ENCODE peak calls at places on chromosomes 13 and 19, in eight cellular contexts. F is AG09309, V is tibial nerve, X is RWPE1, Y is AG10803, K is stomach, R is neural progenitor cell, D is neural crest cell. I is an unnamed sample.

GRCh38 chr13:39451860-39452301 is 151.1 kb downstream of the LHFPL6 start:
- DNase-seq in F (no peak), V (peak), X (no peak), Y (peak), K (no peak), R (no peak), D (no peak), I (no peak)

GRCh38 chr19:38183227-38183914 is 40.7 kb downstream of the DPF1 start:
- DNase-seq in F (no peak), V (peak), X (no peak), Y (peak), K (no peak), R (peak), D (peak), I (no peak)

GRCh38 chr19:512548-513365 is 5.5 kb downstream of the TPGS1 start:
- DNase-seq in F (no peak), V (no peak), X (no peak), Y (no peak), K (no peak), R (no peak), D (no peak), I (no peak)

GRCh38 chr13:73676550-73677040 is 457.6 kb downstream of the KLF12 start:
- DNase-seq in F (no peak), V (no peak), X (no peak), Y (no peak), K (no peak), R (no peak), D (no peak), I (no peak)

GRCh38 chr13:75372517-75372916 is 109.5 kb downstream of the TBC1D4 start:
- DNase-seq in F (no peak), V (peak), X (peak), Y (peak), K (no peak), R (peak), D (peak), I (peak)

GRCh38 chr13:29589234-29589633 is 6.3 kb downstream of the SLC7A1 start:
- DNase-seq in F (no peak), V (no peak), X (no peak), Y (peak), K (no peak), R (peak), D (no peak), I (no peak)

GRCh38 chr13:105365831-105366230 is 1169.6 kb downstream of the EFNB2 start:
- DNase-seq in F (no peak), V (no peak), X (no peak), Y (no peak), K (no peak), R (no peak), D (no peak), I (no peak)

GRCh38 chr19:55315956-55316525 is 9.1 kb downstream of the TMEM150B start:
- DNase-seq in F (no peak), V (no peak), X (peak), Y (no peak), K (no peak), R (no peak), D (no peak), I (no peak)

GRCh38 chr13:98301721-98302120 is 124.7 kb upstream of the RNF113B start:
- DNase-seq in F (no peak), V (no peak), X (no peak), Y (peak), K (no peak), R (no peak), D (no peak), I (no peak)

GRCh38 chr19:41416194-41416674 is 10.9 kb downstream of the B3GNT8 start:
- DNase-seq in F (no peak), V (no peak), X (peak), Y (no peak), K (no peak), R (no peak), D (no peak), I (no peak)

DNA sequence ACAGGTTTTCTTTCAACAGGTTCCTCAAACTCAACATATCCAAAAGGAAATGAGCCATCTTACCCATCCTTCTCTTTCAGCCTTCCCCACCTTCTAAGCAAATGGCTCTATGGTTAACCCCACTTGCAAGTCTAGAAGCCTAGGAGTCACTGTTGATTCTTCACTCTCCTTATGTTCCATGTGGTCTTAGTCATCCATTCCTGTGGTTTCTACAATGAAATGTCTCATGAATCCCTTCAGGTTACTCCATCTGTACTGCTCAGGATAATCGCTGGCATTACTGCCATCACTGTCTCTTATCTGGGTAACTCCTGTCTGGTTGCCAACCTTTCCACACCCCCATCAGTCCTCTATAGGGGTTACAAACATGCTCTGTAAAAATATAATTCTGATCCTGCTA is 381.3 kb downstream of the ENOX1 start:
- DNase-seq in F (no peak), V (no peak), X (peak), Y (peak), K (no peak), R (no peak), D (no peak), I (no peak)
- TF ChIP-seq CTCF in F (no peak), V (no peak), X (no peak), Y (no peak), K (no peak), R (no peak), D (no peak), I (no peak)

DNA sequence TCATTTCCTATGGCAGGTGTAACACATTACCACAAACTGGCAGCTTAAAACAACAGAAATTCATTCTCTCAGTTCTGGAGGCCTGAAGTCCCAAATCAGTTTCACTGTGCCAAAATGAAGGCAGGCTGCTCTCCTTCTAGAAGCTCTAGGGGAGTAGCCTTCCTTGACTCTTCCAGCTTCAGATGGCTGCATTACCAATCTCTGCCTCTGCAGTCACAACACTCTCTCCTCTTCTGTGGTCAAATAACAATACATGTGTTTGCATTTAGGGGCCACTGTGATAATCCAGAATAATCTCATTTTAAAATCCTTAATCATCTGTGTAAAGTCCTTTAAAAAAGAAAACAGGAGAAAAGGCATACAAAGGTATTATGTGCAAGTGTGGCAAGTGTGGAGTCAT is 7.8 kb downstream of the DIAPH3 start:
- DNase-seq in F (no peak), V (no peak), X (no peak), Y (peak), K (no peak), R (no peak), D (no peak), I (no peak)
- TF ChIP-seq CTCF in F (no peak), V (no peak), X (no peak), Y (peak), K (no peak), R (no peak), D (no peak), I (no peak)

DNA sequence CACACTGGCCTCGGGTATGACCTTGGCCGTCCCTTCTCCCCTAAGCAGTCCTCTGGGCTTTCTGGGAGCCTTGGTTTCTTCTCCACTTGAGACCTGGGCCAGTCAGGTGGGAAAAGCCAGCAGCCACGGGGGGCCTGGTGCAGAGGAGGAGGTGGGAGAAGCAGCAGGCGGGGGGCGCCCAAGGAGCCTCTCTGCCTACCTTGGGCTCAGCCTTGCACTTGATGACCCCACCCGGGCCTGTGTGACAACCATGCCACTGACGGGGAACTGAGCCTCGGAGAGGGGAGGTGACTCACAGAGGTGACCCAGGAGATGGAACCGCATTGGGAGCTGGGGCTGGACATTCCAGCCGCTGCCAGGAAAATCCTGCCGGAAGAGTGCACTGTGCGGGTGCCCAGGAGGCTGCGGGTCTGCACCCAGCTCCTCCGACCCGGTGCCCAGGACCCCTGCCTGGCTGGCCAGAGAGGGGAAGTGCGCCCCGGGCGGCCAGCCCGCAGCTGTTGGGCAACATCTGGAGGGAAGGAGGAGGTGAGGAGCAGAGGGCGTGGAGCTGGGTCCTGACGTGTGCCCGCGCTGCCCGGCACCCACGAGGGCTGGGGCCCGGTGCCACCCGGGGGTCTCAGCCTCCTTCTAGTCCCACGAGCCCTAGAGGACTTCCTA is 23.4 kb upstream of the SLC7A10 start:
- DNase-seq in F (no peak), V (no peak), X (peak), Y (no peak), K (peak), R (no peak), D (no peak), I (peak)
- TF ChIP-seq CTCF in F (peak), V (no peak), X (no peak), Y (no peak), K (no peak), R (no peak), D (no peak), I (no peak)

GRCh38 chr13:33816912-33817311 is 1.0 kb upstream of the RFC3 start:
- DNase-seq in F (no peak), V (no peak), X (no peak), Y (no peak), K (no peak), R (no peak), D (no peak), I (no peak)

GRCh38 chr13:33817513-33817842 is 471 bp upstream of the RFC3 start:
- DNase-seq in F (no peak), V (no peak), X (no peak), Y (no peak), K (no peak), R (no peak), D (no peak), I (no peak)

GRCh38 chr13:33815011-33815550 is 2.9 kb upstream of the RFC3 start:
- DNase-seq in F (no peak), V (no peak), X (no peak), Y (no peak), K (no peak), R (no peak), D (no peak), I (no peak)

GRCh38 chr13:33817843-33818661 is at the start of gene RFC3:
- DNase-seq in F (peak), V (peak), X (peak), Y (peak), K (peak), R (peak), D (peak), I (peak)
- TF ChIP-seq CTCF in F (no peak), V (no peak), X (no peak), Y (no peak), K (no peak), R (peak), D (no peak), I (no peak)

GRCh38 chr19:6772028-6772865 is at the start of gene VAV1:
- DNase-seq in F (no peak), V (no peak), X (no peak), Y (no peak), K (peak), R (no peak), D (no peak), I (peak)
- TF ChIP-seq CTCF in F (no peak), V (no peak), X (no peak), Y (no peak), K (no peak), R (no peak), D (no peak), I (peak)

GRCh38 chr19:2952953-2953481 is 8.2 kb upstream of the ZNF77 start:
- DNase-seq in F (no peak), V (no peak), X (peak), Y (peak), K (peak), R (no peak), D (no peak), I (no peak)
- TF ChIP-seq CTCF in F (no peak), V (no peak), X (no peak), Y (peak), K (no peak), R (no peak), D (no peak), I (no peak)

DNA sequence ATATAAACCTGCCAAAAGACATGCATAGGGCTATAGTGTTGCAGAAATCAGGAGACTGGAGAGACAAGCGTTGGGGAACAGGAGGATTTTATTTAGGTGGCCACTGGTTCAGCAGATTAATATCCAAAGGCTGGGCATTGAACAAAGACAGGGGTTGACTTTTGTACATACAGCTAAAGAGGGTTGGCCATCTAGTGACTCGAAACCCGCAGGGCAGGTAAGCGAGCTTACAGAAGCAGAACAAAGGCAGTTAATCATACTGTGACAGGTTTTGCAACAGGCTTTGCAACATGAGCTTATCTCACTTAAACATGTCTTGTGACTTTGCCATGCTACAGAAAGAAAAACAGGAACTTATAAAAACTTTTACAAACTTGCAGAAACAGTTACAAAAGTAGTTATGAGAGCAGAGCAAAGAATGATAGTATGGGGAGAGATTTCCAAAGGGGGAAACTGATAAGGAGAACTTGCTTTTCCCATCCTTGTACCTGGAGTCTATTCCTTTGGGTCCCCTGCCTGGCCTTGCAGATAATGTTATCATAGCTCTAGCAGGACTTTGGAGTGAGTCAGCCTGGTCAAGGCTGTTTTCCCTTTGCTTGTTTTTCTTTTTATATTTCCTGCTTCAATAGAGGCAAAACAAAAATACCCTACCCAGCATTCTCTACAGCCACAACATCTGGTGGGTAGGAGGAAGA is 234.2 kb downstream of the PCDH17 start:
- DNase-seq in F (no peak), V (no peak), X (no peak), Y (no peak), K (no peak), R (no peak), D (no peak), I (no peak)
- TF ChIP-seq CTCF in F (no peak), V (no peak), X (no peak), Y (no peak), K (no peak), R (no peak), D (no peak), I (no peak)

I was measured in activated CD8-positive, alpha-beta T cell treated with anti-CD3 and anti-CD28 coated beads for 36 hours.